ENCODE peak calls at places on chromosome 4, in six cellular contexts. M is mesendoderm, B is endothelial cell of umbilical vein, U is A549, V is H9, R is IMR-90. C is an unnamed sample.

GRCh38 chr4:150005537-150005936 is 72.7 kb upstream of the DCLK2 start:
- DNase-seq in M (no peak), B (no peak), U (no peak), V (no peak), R (no peak), C (no peak)

GRCh38 chr4:119498520-119498919 is 130.1 kb downstream of the PDE5A start:
- DNase-seq in M (peak; percentile 5), B (peak; percentile 29), U (no peak), V (no peak), R (peak; percentile 59), C (no peak)

GRCh38 chr4:156970501-156971167 is 965 bp downstream of the PDGFC start:
- DNase-seq in M (peak; percentile 85), B (peak; percentile 73), U (peak; percentile 53), V (peak; percentile 64), R (peak; percentile 62), C (peak; percentile 68)

GRCh38 chr4:133156096-133156495 is 7.0 kb downstream of the PCDH10 start:
- DNase-seq in M (peak; percentile 18), B (peak; percentile 26), U (no peak), V (no peak), R (no peak), C (no peak)

GRCh38 chr4:13349096-13349495 is 135.0 kb downstream of the RAB28 start:
- DNase-seq in M (no peak), B (no peak), U (no peak), V (no peak), R (peak; percentile 6), C (no peak)

GRCh38 chr4:89889289-89889688 is 5.4 kb upstream of the MMRN1 start:
- DNase-seq in M (no peak), B (peak; percentile 95), U (no peak), V (no peak), R (no peak), C (no peak)

GRCh38 chr4:10101559-10102192 is 14.9 kb downstream of the WDR1 start:
- DNase-seq in M (no peak), B (no peak), U (no peak), V (no peak), R (no peak), C (no peak)

GRCh38 chr4:184282251-184282713 is 64.6 kb upstream of the ENPP6 start:
- DNase-seq in M (peak; percentile 20), B (no peak), U (no peak), V (no peak), R (no peak), C (no peak)

GRCh38 chr4:138348055-138348454 is 105.9 kb upstream of the SLC7A11 start:
- DNase-seq in M (no peak), B (peak; percentile 23), U (no peak), V (no peak), R (peak; percentile 22), C (no peak)

GRCh38 chr4:25632135-25632534 is 23.5 kb upstream of the SLC34A2 start:
- DNase-seq in M (no peak), B (no peak), U (peak; percentile 44), V (no peak), R (no peak), C (no peak)

GRCh38 chr4:833731-834367 is 7.9 kb upstream of the CPLX1 start:
- DNase-seq in M (no peak), B (no peak), U (no peak), V (no peak), R (no peak), C (no peak)

GRCh38 chr4:55838356-55838755 is 15.1 kb upstream of the EXOC1 start:
- DNase-seq in M (no peak), B (no peak), U (no peak), V (no peak), R (peak; percentile 5), C (no peak)

GRCh38 chr4:71460368-71460767 is 121.5 kb downstream of the SLC4A4 start:
- DNase-seq in M (no peak), B (no peak), U (peak; percentile 60), V (no peak), R (no peak), C (no peak)

GRCh38 chr4:168666531-168666930 is 169.7 kb downstream of the PALLD start:
- DNase-seq in M (no peak), B (no peak), U (no peak), V (no peak), R (peak; percentile 55), C (no peak)

GRCh38 chr4:122798101-122798500 is 28.5 kb upstream of the FGF2 start:
- DNase-seq in M (peak; percentile 70), B (peak; percentile 84), U (peak; percentile 73), V (peak; percentile 74), R (peak; percentile 94), C (peak; percentile 23)

GRCh38 chr4:99087887-99088484 is 602 bp downstream of the ADH5 start:
- DNase-seq in M (peak; percentile 76), B (peak; percentile 72), U (peak; percentile 52), V (peak; percentile 41), R (peak; percentile 79), C (peak; percentile 39)

GRCh38 chr4:27218013-27218412 is 357.4 kb downstream of the STIM2 start:
- DNase-seq in M (no peak), B (no peak), U (no peak), V (no peak), R (peak; percentile 6), C (no peak)

DNA sequence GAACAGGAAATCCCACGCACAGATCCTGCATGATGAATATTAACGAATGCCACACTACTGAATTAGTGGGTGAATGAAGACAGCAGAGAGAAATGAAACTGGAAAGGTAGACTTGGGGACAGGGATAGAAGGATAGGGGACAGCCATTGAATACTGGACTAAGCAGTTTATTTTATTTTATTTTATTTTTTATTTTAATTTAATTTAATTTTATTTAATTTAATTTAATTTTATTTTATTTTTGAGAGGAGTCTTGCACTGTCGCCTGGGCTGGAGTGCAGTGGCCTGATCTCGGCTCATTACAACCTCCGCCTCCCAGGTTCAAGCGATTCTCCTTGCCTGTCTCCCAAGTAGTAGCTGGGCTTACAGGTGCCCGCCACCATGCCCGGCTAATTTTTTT is 385.2 kb downstream of the GPAT3 start:
- DNase-seq in M (no peak), B (no peak), U (no peak), V (no peak), R (no peak), C (no peak)
- H3K4me2 ChIP-seq in M (no peak overlapping the region), B (no peak overlapping the region), U (no peak overlapping the region), V (no peak overlapping the region), R (no peak overlapping the region), C (no peak overlapping the region)

DNA sequence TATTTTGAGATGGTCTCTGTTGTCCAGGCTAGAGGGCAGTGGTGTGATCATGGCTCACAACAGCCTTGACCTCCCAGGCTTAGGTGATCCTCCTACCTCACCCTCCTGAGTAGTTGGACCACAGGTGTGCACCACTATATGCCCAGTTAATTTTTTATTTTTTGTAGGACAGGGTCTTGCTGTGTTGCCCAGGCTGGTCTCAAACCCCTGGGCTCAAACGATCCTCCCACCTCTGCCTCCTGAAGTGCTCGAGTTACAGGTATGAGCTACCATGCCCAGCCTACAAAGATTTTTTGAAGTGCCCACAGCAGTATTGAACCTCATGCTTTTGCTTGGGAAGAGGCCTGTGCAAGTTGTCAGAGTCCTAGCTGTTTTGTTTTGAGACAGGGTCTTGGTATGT is 31.1 kb downstream of the NSD2 start:
- DNase-seq in M (no peak), B (no peak), U (no peak), V (no peak), R (no peak), C (no peak)
- H3K4me2 ChIP-seq in M (no peak overlapping the region), B (no peak overlapping the region), U (no peak overlapping the region), V (no peak overlapping the region), R (no peak overlapping the region), C (no peak overlapping the region)

DNA sequence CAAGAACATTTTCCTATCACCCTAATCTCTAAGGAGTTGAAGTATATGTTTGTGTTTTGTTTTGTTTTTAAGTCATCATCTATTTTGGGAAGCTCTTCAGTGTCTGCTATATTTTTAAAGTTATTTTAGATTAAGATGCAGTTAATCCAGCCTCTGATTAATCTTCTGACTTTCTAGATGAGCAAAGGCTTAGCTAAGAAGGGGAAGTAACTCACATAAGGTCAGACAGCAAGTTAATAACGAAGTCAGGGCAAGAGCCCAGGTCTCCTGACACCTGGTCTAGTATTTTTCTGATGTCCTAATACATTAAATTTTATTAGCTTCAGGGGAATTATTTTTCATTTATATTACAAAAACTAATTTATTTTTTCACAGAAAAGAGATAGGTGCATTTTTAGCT is 168.5 kb downstream of the SOWAHB start:
- DNase-seq in M (no peak), B (no peak), U (no peak), V (no peak), R (no peak), C (no peak)
- H3K4me2 ChIP-seq in M (no peak overlapping the region), B (no peak overlapping the region), U (no peak overlapping the region), V (no peak overlapping the region), R (no peak overlapping the region), C (no peak overlapping the region)

DNA sequence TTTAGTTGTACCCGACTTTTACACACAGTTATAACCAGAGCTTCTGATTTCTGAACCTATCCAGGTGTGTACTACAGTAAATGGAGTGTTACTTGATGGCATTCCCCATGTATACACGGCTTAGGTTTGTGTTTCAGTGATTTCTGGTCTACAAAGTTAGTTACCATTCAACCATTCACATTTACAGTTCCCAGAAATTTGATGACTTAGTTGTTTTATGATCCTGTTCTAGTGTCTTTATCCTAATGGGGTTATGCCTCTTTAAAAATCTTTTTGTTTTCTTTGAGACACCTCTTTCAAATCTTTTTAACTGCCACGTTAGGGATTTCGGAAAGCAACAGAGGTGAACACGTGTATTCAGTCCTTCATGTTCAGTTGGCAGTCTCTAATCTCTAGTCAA is 23.4 kb downstream of the CPEB2 start:
- DNase-seq in M (no peak), B (no peak), U (no peak), V (no peak), R (no peak), C (no peak)
- H3K4me2 ChIP-seq in M (no peak overlapping the region), B (no peak overlapping the region), U (no peak overlapping the region), V (no peak overlapping the region), R (no peak overlapping the region), C (no peak overlapping the region)

GRCh38 chr4:112175840-112176239 is 30.6 kb downstream of the FAM241A start:
- DNase-seq in M (no peak), B (no peak), U (no peak), V (no peak), R (no peak), C (no peak)
- H3K4me2 ChIP-seq in M (no peak overlapping the region), B (no peak overlapping the region), U (no peak overlapping the region), V (no peak overlapping the region), R (no peak overlapping the region), C (no peak overlapping the region)